ENCODE peak calls at places on chromosomes 6 and 20, in eight cellular contexts. T is mucosa of descending colon, J is fibroblast of the conjunctiva, B is neural crest cell, A is frontal cortex, S is Caki2, E is GM12865, R is psoas muscle. D is an unnamed sample.

GRCh38 chr6:84645000-84645399 is 119.4 kb downstream of the TBX18 start:
- DNase-seq in E (no peak), R (no peak), A (no peak), T (no peak), J (peak), B (no peak), S (peak), D (peak)

GRCh38 chr6:143609972-143610371 is 67.8 kb upstream of the PHACTR2 start:
- DNase-seq in T (no peak), J (no peak), E (no peak), S (no peak), B (no peak), A (no peak), R (no peak), D (no peak)

GRCh38 chr6:44782198-44782597 is 394.7 kb downstream of the CDC5L start:
- DNase-seq in T (no peak), J (no peak), S (no peak), B (no peak), E (no peak), R (no peak), A (no peak), D (no peak)

GRCh38 chr6:169240125-169240524 is 13.5 kb downstream of the THBS2 start:
- DNase-seq in B (no peak), S (no peak), J (no peak), A (no peak), R (no peak), E (no peak), T (no peak), D (no peak)

GRCh38 chr20:51003776-51004175 is 19.1 kb downstream of the KCNG1 start:
- DNase-seq in R (no peak), A (no peak), J (no peak), T (no peak), S (no peak), B (no peak), E (no peak), D (no peak)

GRCh38 chr6:57284056-57284455 is 33.4 kb upstream of the PRIM2 start:
- DNase-seq in J (peak), B (no peak), E (no peak), S (no peak), R (no peak), T (no peak), A (no peak), D (no peak)

GRCh38 chr6:138346302-138347195 is 31.2 kb upstream of the SMIM28 start:
- DNase-seq in A (no peak), E (no peak), S (no peak), B (no peak), T (no peak), J (peak), R (no peak), D (peak)

GRCh38 chr6:146289816-146290588 is 253.6 kb upstream of the RAB32 start:
- DNase-seq in E (no peak), J (peak), B (no peak), R (no peak), T (no peak), S (peak), A (no peak), D (peak)

GRCh38 chr20:41380551-41381262 is 14.1 kb upstream of the EMILIN3 start:
- DNase-seq in E (no peak), T (no peak), S (no peak), J (no peak), B (no peak), A (no peak), R (no peak), D (no peak)

GRCh38 chr20:56483970-56484369 is 15.5 kb downstream of the RTF2 start:
- DNase-seq in S (no peak), R (no peak), T (no peak), J (no peak), E (no peak), A (no peak), B (no peak), D (peak)

GRCh38 chr6:40852667-40853383 is 186.2 kb downstream of the UNC5CL start:
- DNase-seq in R (no peak), S (no peak), B (no peak), T (no peak), A (no peak), E (peak), J (no peak), D (peak)

GRCh38 chr6:17212541-17213371 is 68.4 kb upstream of the RBM24 start:
- DNase-seq in T (peak), B (peak), J (no peak), S (no peak), E (no peak), R (peak), A (no peak), D (no peak)

GRCh38 chr6:8182857-8183256 is 80.5 kb upstream of the EEF1E1 start:
- DNase-seq in S (no peak), E (no peak), B (no peak), J (peak), R (no peak), A (no peak), T (no peak), D (peak)